ENCODE peak calls at places on chromosomes 16 and 17, in seven cellular contexts. One of them, this sample, is unnamed.

GRCh38 chr16:13448346-13448745 is 471.6 kb upstream of the ERCC4 start:
- DNase-seq in H9: no peak
- DNase-seq in mesendoderm: no peak
- DNase-seq in trophoblast cell: no peak
- DNase-seq in IMR-90: no peak
- DNase-seq in neuronal stem cell: no peak
- DNase-seq in H1: no peak
- DNase-seq in this sample: no peak

GRCh38 chr17:76492989-76493501 is 8.2 kb downstream of the RHBDF2 start:
- DNase-seq in mesendoderm: no peak
- DNase-seq in IMR-90: peak; percentile 93
- DNase-seq in neuronal stem cell: no peak
- DNase-seq in H9: no peak
- DNase-seq in trophoblast cell: peak; percentile 48
- DNase-seq in H1: no peak
- DNase-seq in this sample: peak; percentile 95

GRCh38 chr17:55632893-55633292 is 89.8 kb downstream of the TMEM100 start:
- DNase-seq in IMR-90: no peak
- DNase-seq in H1: no peak
- DNase-seq in neuronal stem cell: no peak
- DNase-seq in H9: no peak
- DNase-seq in trophoblast cell: no peak
- DNase-seq in mesendoderm: no peak
- DNase-seq in this sample: no peak

GRCh38 chr16:1781758-1782407 is 488 bp downstream of the SPSB3 start:
- DNase-seq in trophoblast cell: peak; percentile 40
- DNase-seq in H1: no peak
- DNase-seq in H9: no peak
- DNase-seq in mesendoderm: peak; percentile 55
- DNase-seq in IMR-90: peak; percentile 6
- DNase-seq in neuronal stem cell: peak; percentile 14
- DNase-seq in this sample: peak; percentile 41

GRCh38 chr16:79451196-79451816 is 149.2 kb downstream of the MAF start:
- DNase-seq in H9: no peak
- DNase-seq in IMR-90: no peak
- DNase-seq in mesendoderm: no peak
- DNase-seq in H1: no peak
- DNase-seq in trophoblast cell: no peak
- DNase-seq in neuronal stem cell: no peak
- DNase-seq in this sample: no peak

GRCh38 chr17:71329310-71330098 is 791.3 kb upstream of the SOX9 start:
- DNase-seq in H1: no peak
- DNase-seq in trophoblast cell: no peak
- DNase-seq in neuronal stem cell: no peak
- DNase-seq in mesendoderm: peak; percentile 89
- DNase-seq in IMR-90: no peak
- DNase-seq in H9: no peak
- DNase-seq in this sample: no peak

GRCh38 chr17:57889892-57890856 is 40.3 kb upstream of the MRPS23 start:
- DNase-seq in H1: no peak
- DNase-seq in IMR-90: peak; percentile 86
- DNase-seq in mesendoderm: no peak
- DNase-seq in trophoblast cell: no peak
- DNase-seq in H9: no peak
- DNase-seq in neuronal stem cell: no peak
- DNase-seq in this sample: peak; percentile 48

GRCh38 chr17:56834380-56835258 is 668 bp downstream of the DGKE start:
- DNase-seq in trophoblast cell: peak; percentile 59
- DNase-seq in mesendoderm: peak; percentile 82
- DNase-seq in H1: peak; percentile 21
- DNase-seq in H9: peak; percentile 80
- DNase-seq in neuronal stem cell: peak; percentile 47
- DNase-seq in IMR-90: peak; percentile 7
- DNase-seq in this sample: peak; percentile 61

GRCh38 chr16:85633888-85634287 is 20.8 kb downstream of the GSE1 start:
- DNase-seq in IMR-90: no peak
- DNase-seq in H9: no peak
- DNase-seq in mesendoderm: no peak
- DNase-seq in neuronal stem cell: no peak
- DNase-seq in H1: no peak
- DNase-seq in trophoblast cell: no peak
- DNase-seq in this sample: no peak

GRCh38 chr16:74709477-74709877 is 8.8 kb upstream of the MLKL start:
- DNase-seq in H1: peak; percentile 63
- DNase-seq in neuronal stem cell: peak; percentile 79
- DNase-seq in IMR-90: peak; percentile 72
- DNase-seq in trophoblast cell: peak; percentile 82
- DNase-seq in mesendoderm: peak; percentile 73
- DNase-seq in H9: peak; percentile 84
- DNase-seq in this sample: peak; percentile 66

GRCh38 chr17:49582055-49582703 is 6.5 kb downstream of the NXPH3 start:
- DNase-seq in H1: no peak
- DNase-seq in trophoblast cell: no peak
- DNase-seq in IMR-90: no peak
- DNase-seq in H9: no peak
- DNase-seq in neuronal stem cell: no peak
- DNase-seq in mesendoderm: no peak
- DNase-seq in this sample: no peak

GRCh38 chr17:30433514-30433913 is 43.7 kb upstream of the GOSR1 start:
- DNase-seq in trophoblast cell: no peak
- DNase-seq in H1: no peak
- DNase-seq in neuronal stem cell: no peak
- DNase-seq in mesendoderm: no peak
- DNase-seq in IMR-90: peak; percentile 96
- DNase-seq in H9: no peak
- DNase-seq in this sample: peak; percentile 94

GRCh38 chr16:9151597-9151996 is 60.2 kb downstream of the HAPSTR1 start:
- DNase-seq in trophoblast cell: no peak
- DNase-seq in mesendoderm: no peak
- DNase-seq in IMR-90: peak; percentile 84
- DNase-seq in neuronal stem cell: no peak
- DNase-seq in H1: no peak
- DNase-seq in H9: no peak
- DNase-seq in this sample: peak; percentile 95

GRCh38 chr17:55570360-55570759 is 59.1 kb upstream of the SMIM36 start:
- DNase-seq in neuronal stem cell: no peak
- DNase-seq in trophoblast cell: no peak
- DNase-seq in H9: no peak
- DNase-seq in IMR-90: no peak
- DNase-seq in H1: no peak
- DNase-seq in mesendoderm: no peak
- DNase-seq in this sample: no peak

GRCh38 chr17:2347805-2348685 is 10.7 kb downstream of the SGSM2 start:
- DNase-seq in H1: peak; percentile 89
- DNase-seq in trophoblast cell: no peak
- DNase-seq in H9: peak; percentile 99
- DNase-seq in IMR-90: peak; percentile 91
- DNase-seq in neuronal stem cell: peak; percentile 88
- DNase-seq in mesendoderm: peak; percentile 99
- DNase-seq in this sample: peak; percentile 97

GRCh38 chr17:43779145-43780125 is 658 bp upstream of the DUSP3 start:
- DNase-seq in neuronal stem cell: peak; percentile 48
- DNase-seq in trophoblast cell: no peak
- DNase-seq in H9: peak; percentile 66
- DNase-seq in H1: no peak
- DNase-seq in mesendoderm: peak; percentile 69
- DNase-seq in IMR-90: peak; percentile 25
- DNase-seq in this sample: peak; percentile 62

GRCh38 chr17:9725575-9725974 is 65.8 kb downstream of the DHRS7C start:
- DNase-seq in H9: no peak
- DNase-seq in H1: no peak
- DNase-seq in neuronal stem cell: peak; percentile 29
- DNase-seq in IMR-90: no peak
- DNase-seq in trophoblast cell: no peak
- DNase-seq in mesendoderm: no peak
- DNase-seq in this sample: no peak

GRCh38 chr17:65785109-65785508 is 223.7 kb upstream of the AXIN2 start:
- DNase-seq in H1: no peak
- DNase-seq in trophoblast cell: no peak
- DNase-seq in H9: no peak
- DNase-seq in neuronal stem cell: no peak
- DNase-seq in mesendoderm: no peak
- DNase-seq in IMR-90: peak; percentile 97
- DNase-seq in this sample: peak; percentile 83

GRCh38 chr17:65787503-65787902 is 226.1 kb upstream of the AXIN2 start:
- DNase-seq in IMR-90: no peak
- DNase-seq in mesendoderm: no peak
- DNase-seq in H9: no peak
- DNase-seq in trophoblast cell: no peak
- DNase-seq in neuronal stem cell: no peak
- DNase-seq in H1: no peak
- DNase-seq in this sample: no peak

GRCh38 chr17:65786479-65786878 is 225.0 kb upstream of the AXIN2 start:
- DNase-seq in neuronal stem cell: no peak
- DNase-seq in H9: no peak
- DNase-seq in IMR-90: no peak
- DNase-seq in mesendoderm: peak; percentile 37
- DNase-seq in H1: no peak
- DNase-seq in trophoblast cell: peak; percentile 27
- DNase-seq in this sample: no peak

GRCh38 chr17:65794572-65794971 is 233.1 kb upstream of the AXIN2 start:
- DNase-seq in neuronal stem cell: no peak
- DNase-seq in mesendoderm: peak; percentile 70
- DNase-seq in H1: no peak
- DNase-seq in trophoblast cell: no peak
- DNase-seq in IMR-90: peak; percentile 13
- DNase-seq in H9: peak; percentile 59
- DNase-seq in this sample: peak; percentile 20

GRCh38 chr17:65790241-65790640 is 228.8 kb upstream of the AXIN2 start:
- DNase-seq in IMR-90: no peak
- DNase-seq in H9: peak; percentile 46
- DNase-seq in mesendoderm: no peak
- DNase-seq in neuronal stem cell: no peak
- DNase-seq in trophoblast cell: no peak
- DNase-seq in H1: no peak
- DNase-seq in this sample: no peak
- H2BK5ac ChIP-seq in IMR-90: no peak overlapping the region
- H2BK5ac ChIP-seq in H9: no peak overlapping the region
- H2BK5ac ChIP-seq in mesendoderm: no peak overlapping the region
- H2BK5ac ChIP-seq in neuronal stem cell: no peak overlapping the region
- H2BK5ac ChIP-seq in trophoblast cell: no peak overlapping the region
- H2BK5ac ChIP-seq in H1: no peak overlapping the region
- H2BK5ac ChIP-seq in this sample: no peak overlapping the region

DNA sequence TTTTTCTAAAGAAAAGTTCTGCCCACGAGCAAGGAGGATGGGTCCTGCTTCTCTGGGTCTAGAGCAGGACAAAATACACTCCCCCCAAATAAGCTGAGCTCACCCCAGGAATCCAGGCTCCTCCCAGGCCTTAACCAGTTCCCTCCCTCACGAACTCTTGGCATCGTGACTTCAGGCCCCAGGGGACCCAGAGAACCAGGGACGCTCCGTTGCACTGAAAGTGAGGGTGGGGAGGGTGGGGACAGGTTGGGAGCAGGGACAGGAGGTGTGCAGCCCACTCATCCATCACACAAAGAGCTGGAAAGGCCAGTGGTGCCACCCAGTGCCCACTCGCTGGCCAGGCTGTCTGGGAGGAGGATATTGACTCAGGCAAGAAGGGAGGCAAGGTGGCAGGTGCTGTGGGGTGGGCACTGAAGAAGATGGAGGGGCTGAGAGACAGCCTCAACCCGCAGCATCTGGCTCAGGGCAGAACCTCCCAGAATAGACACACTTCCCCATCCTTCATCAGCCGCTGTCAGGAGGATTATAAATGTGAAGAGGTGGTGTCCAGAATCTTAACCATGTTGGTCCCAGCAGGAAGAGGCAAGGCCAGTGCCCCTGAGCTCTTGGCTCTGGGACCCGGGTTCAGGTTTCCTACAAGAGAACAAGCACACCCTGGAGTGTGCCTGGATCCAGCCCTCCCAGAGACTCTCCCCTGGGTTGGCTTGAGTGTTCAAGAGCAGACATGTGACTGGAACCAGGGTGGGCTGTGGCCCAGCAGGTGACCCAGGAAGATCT is 67.9 kb upstream of the RPL38 start:
- DNase-seq in mesendoderm: no peak
- DNase-seq in trophoblast cell: no peak
- DNase-seq in H1: no peak
- DNase-seq in neuronal stem cell: no peak
- DNase-seq in H9: peak; percentile 25
- DNase-seq in IMR-90: no peak
- DNase-seq in this sample: no peak
- H2BK5ac ChIP-seq in mesendoderm: no peak overlapping the region
- H2BK5ac ChIP-seq in trophoblast cell: no peak overlapping the region
- H2BK5ac ChIP-seq in H1: no peak overlapping the region
- H2BK5ac ChIP-seq in neuronal stem cell: no peak overlapping the region
- H2BK5ac ChIP-seq in H9: no peak overlapping the region
- H2BK5ac ChIP-seq in IMR-90: no peak overlapping the region
- H2BK5ac ChIP-seq in this sample: no peak overlapping the region

GRCh38 chr17:39484178-39484577 is 22.9 kb downstream of the CDK12 start:
- DNase-seq in IMR-90: no peak
- DNase-seq in H1: no peak
- DNase-seq in mesendoderm: no peak
- DNase-seq in neuronal stem cell: no peak
- DNase-seq in trophoblast cell: no peak
- DNase-seq in H9: no peak
- DNase-seq in this sample: no peak

GRCh38 chr17:39487946-39488345 is 26.7 kb downstream of the CDK12 start:
- DNase-seq in trophoblast cell: no peak
- DNase-seq in H1: no peak
- DNase-seq in mesendoderm: peak; percentile 3
- DNase-seq in IMR-90: peak; percentile 25
- DNase-seq in neuronal stem cell: no peak
- DNase-seq in H9: no peak
- DNase-seq in this sample: no peak

GRCh38 chr17:39486242-39486641 is 25.0 kb downstream of the CDK12 start:
- DNase-seq in trophoblast cell: peak; percentile 27
- DNase-seq in mesendoderm: peak; percentile 32
- DNase-seq in IMR-90: peak; percentile 77
- DNase-seq in H1: no peak
- DNase-seq in neuronal stem cell: no peak
- DNase-seq in H9: no peak
- DNase-seq in this sample: peak; percentile 44

GRCh38 chr17:39483506-39483905 is 22.2 kb downstream of the CDK12 start:
- DNase-seq in neuronal stem cell: no peak
- DNase-seq in mesendoderm: no peak
- DNase-seq in H1: no peak
- DNase-seq in trophoblast cell: no peak
- DNase-seq in H9: no peak
- DNase-seq in IMR-90: no peak
- DNase-seq in this sample: no peak

DNA sequence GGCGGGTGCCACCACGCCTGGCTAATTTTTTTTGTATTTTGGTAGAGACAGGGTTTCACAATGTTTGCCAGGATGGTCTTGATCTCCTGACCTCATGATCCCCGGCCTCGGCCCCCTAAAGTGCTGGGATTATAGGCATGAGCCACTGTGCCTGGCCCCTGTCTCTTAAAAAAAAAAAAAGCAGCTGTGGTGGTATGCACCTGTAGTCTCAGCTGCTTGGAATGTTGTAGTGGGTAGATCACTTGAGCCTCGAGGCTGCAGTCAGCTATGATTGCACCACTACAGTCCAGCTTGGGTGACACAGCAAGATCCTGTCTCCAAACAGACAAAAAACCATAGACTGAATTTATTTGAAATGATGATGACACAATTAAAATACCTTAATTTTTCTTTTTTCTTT is 24.3 kb downstream of the CDK12 start:
- DNase-seq in mesendoderm: peak; percentile 85
- DNase-seq in IMR-90: peak; percentile 98
- DNase-seq in trophoblast cell: peak; percentile 95
- DNase-seq in H1: no peak
- DNase-seq in neuronal stem cell: no peak
- DNase-seq in H9: no peak
- DNase-seq in this sample: peak; percentile 92
- H2BK5ac ChIP-seq in mesendoderm: no peak overlapping the region
- H2BK5ac ChIP-seq in IMR-90: peak overlapping the region; percentile 59
- H2BK5ac ChIP-seq in trophoblast cell: no peak overlapping the region
- H2BK5ac ChIP-seq in H1: no peak overlapping the region
- H2BK5ac ChIP-seq in neuronal stem cell: no peak overlapping the region
- H2BK5ac ChIP-seq in H9: no peak overlapping the region
- H2BK5ac ChIP-seq in this sample: no peak overlapping the region

GRCh38 chr17:13297198-13297597 is 279.4 kb upstream of the ELAC2 start:
- DNase-seq in H9: no peak
- DNase-seq in IMR-90: no peak
- DNase-seq in H1: no peak
- DNase-seq in mesendoderm: no peak
- DNase-seq in trophoblast cell: no peak
- DNase-seq in neuronal stem cell: no peak
- DNase-seq in this sample: no peak
- H2BK5ac ChIP-seq in H9: no peak overlapping the region
- H2BK5ac ChIP-seq in IMR-90: no peak overlapping the region
- H2BK5ac ChIP-seq in H1: no peak overlapping the region
- H2BK5ac ChIP-seq in mesendoderm: no peak overlapping the region
- H2BK5ac ChIP-seq in trophoblast cell: no peak overlapping the region
- H2BK5ac ChIP-seq in neuronal stem cell: no peak overlapping the region
- H2BK5ac ChIP-seq in this sample: no peak overlapping the region

This sample was measured in mesenchymal stem cell.